ENCODE peak calls at places on chromosomes 7 and 10, in ten cellular contexts. One of them, this sample, is unnamed.

GRCh38 chr7:26265061-26265460 is 26.6 kb upstream of the SNX10 start:
- DNase-seq in fibroblast of lung: no peak
- DNase-seq in OCI-LY7: no peak
- DNase-seq in nephron progenitor cell: no peak
- DNase-seq in WTC11: no peak
- DNase-seq in A549: no peak
- DNase-seq in ovary: no peak
- DNase-seq in AG09309: no peak
- DNase-seq in GM23338: no peak
- DNase-seq in GM10248: no peak
- DNase-seq in this sample: no peak

GRCh38 chr10:66837990-66838389 is 87.8 kb upstream of the LRRTM3 start:
- DNase-seq in fibroblast of lung: peak; percentile 93
- DNase-seq in OCI-LY7: no peak
- DNase-seq in nephron progenitor cell: no peak
- DNase-seq in WTC11: no peak
- DNase-seq in A549: no peak
- DNase-seq in ovary: no peak
- DNase-seq in AG09309: no peak
- DNase-seq in GM23338: no peak
- DNase-seq in GM10248: no peak
- DNase-seq in this sample: no peak

GRCh38 chr7:20172736-20173334 is 44.3 kb downstream of the MACC1 start:
- DNase-seq in fibroblast of lung: peak; percentile 57
- DNase-seq in OCI-LY7: peak; percentile 54
- DNase-seq in nephron progenitor cell: peak; percentile 63
- DNase-seq in WTC11: peak; percentile 84
- DNase-seq in A549: peak; percentile 61
- DNase-seq in ovary: peak; percentile 75
- DNase-seq in AG09309: no peak
- DNase-seq in GM23338: peak; percentile 93
- DNase-seq in GM10248: peak; percentile 37
- DNase-seq in this sample: peak; percentile 63

GRCh38 chr10:93277360-93277759 is 203.7 kb downstream of the CYP26A1 start:
- DNase-seq in fibroblast of lung: no peak
- DNase-seq in OCI-LY7: no peak
- DNase-seq in nephron progenitor cell: no peak
- DNase-seq in WTC11: no peak
- DNase-seq in A549: no peak
- DNase-seq in ovary: no peak
- DNase-seq in AG09309: no peak
- DNase-seq in GM23338: no peak
- DNase-seq in GM10248: no peak
- DNase-seq in this sample: no peak

GRCh38 chr10:77084431-77085144 is 553.0 kb downstream of the KCNMA1 start:
- DNase-seq in fibroblast of lung: no peak
- DNase-seq in OCI-LY7: no peak
- DNase-seq in nephron progenitor cell: no peak
- DNase-seq in WTC11: no peak
- DNase-seq in A549: no peak
- DNase-seq in ovary: peak; percentile 46
- DNase-seq in AG09309: no peak
- DNase-seq in GM23338: no peak
- DNase-seq in GM10248: no peak
- DNase-seq in this sample: no peak

GRCh38 chr7:143372070-143372469 is 9.1 kb upstream of the ZYX start:
- DNase-seq in fibroblast of lung: no peak
- DNase-seq in OCI-LY7: peak; percentile 7
- DNase-seq in nephron progenitor cell: no peak
- DNase-seq in WTC11: no peak
- DNase-seq in A549: no peak
- DNase-seq in ovary: no peak
- DNase-seq in AG09309: no peak
- DNase-seq in GM23338: no peak
- DNase-seq in GM10248: no peak
- DNase-seq in this sample: peak; percentile 92

GRCh38 chr10:66176772-66177171 is 749.1 kb upstream of the LRRTM3 start:
- DNase-seq in fibroblast of lung: peak; percentile 6
- DNase-seq in OCI-LY7: no peak
- DNase-seq in nephron progenitor cell: no peak
- DNase-seq in WTC11: no peak
- DNase-seq in A549: no peak
- DNase-seq in ovary: no peak
- DNase-seq in AG09309: no peak
- DNase-seq in GM23338: no peak
- DNase-seq in GM10248: no peak
- DNase-seq in this sample: no peak

GRCh38 chr10:79147796-79148451 is 79.2 kb downstream of the ZMIZ1 start:
- DNase-seq in fibroblast of lung: no peak
- DNase-seq in OCI-LY7: peak; percentile 19
- DNase-seq in nephron progenitor cell: no peak
- DNase-seq in WTC11: no peak
- DNase-seq in A549: no peak
- DNase-seq in ovary: no peak
- DNase-seq in AG09309: no peak
- DNase-seq in GM23338: no peak
- DNase-seq in GM10248: no peak
- DNase-seq in this sample: no peak

GRCh38 chr7:19989906-19990305 is 216.5 kb upstream of the TMEM196 start:
- DNase-seq in fibroblast of lung: no peak
- DNase-seq in OCI-LY7: no peak
- DNase-seq in nephron progenitor cell: no peak
- DNase-seq in WTC11: no peak
- DNase-seq in A549: no peak
- DNase-seq in ovary: no peak
- DNase-seq in AG09309: no peak
- DNase-seq in GM23338: no peak
- DNase-seq in GM10248: no peak
- DNase-seq in this sample: no peak

GRCh38 chr7:38195804-38196595 is 18.0 kb downstream of the STARD3NL start:
- DNase-seq in fibroblast of lung: peak; percentile 68
- DNase-seq in OCI-LY7: no peak
- DNase-seq in nephron progenitor cell: no peak
- DNase-seq in WTC11: no peak
- DNase-seq in A549: no peak
- DNase-seq in ovary: no peak
- DNase-seq in AG09309: no peak
- DNase-seq in GM23338: no peak
- DNase-seq in GM10248: no peak
- DNase-seq in this sample: no peak

GRCh38 chr7:111760043-111760442 is 197.8 kb upstream of the IMMP2L start:
- DNase-seq in fibroblast of lung: no peak
- DNase-seq in OCI-LY7: no peak
- DNase-seq in nephron progenitor cell: no peak
- DNase-seq in WTC11: no peak
- DNase-seq in A549: no peak
- DNase-seq in ovary: no peak
- DNase-seq in AG09309: no peak
- DNase-seq in GM23338: no peak
- DNase-seq in GM10248: no peak
- DNase-seq in this sample: no peak

GRCh38 chr7:121459148-121459547 is 63.0 kb upstream of the FAM3C start:
- DNase-seq in fibroblast of lung: no peak
- DNase-seq in OCI-LY7: no peak
- DNase-seq in nephron progenitor cell: no peak
- DNase-seq in WTC11: no peak
- DNase-seq in A549: no peak
- DNase-seq in ovary: no peak
- DNase-seq in AG09309: no peak
- DNase-seq in GM23338: no peak
- DNase-seq in GM10248: no peak
- DNase-seq in this sample: no peak

GRCh38 chr7:12706900-12707536 is 19.6 kb downstream of the ARL4A start:
- DNase-seq in fibroblast of lung: peak; percentile 83
- DNase-seq in OCI-LY7: no peak
- DNase-seq in nephron progenitor cell: no peak
- DNase-seq in WTC11: no peak
- DNase-seq in A549: no peak
- DNase-seq in ovary: no peak
- DNase-seq in AG09309: no peak
- DNase-seq in GM23338: no peak
- DNase-seq in GM10248: no peak
- DNase-seq in this sample: no peak

GRCh38 chr7:107860981-107861652 is 29.9 kb upstream of the DLD start:
- DNase-seq in fibroblast of lung: peak; percentile 42
- DNase-seq in OCI-LY7: no peak
- DNase-seq in nephron progenitor cell: no peak
- DNase-seq in WTC11: no peak
- DNase-seq in A549: no peak
- DNase-seq in ovary: no peak
- DNase-seq in AG09309: peak; percentile 54
- DNase-seq in GM23338: no peak
- DNase-seq in GM10248: no peak
- DNase-seq in this sample: peak; percentile 68

GRCh38 chr10:59580257-59580863 is 129.3 kb downstream of the SLC16A9 start:
- DNase-seq in fibroblast of lung: peak; percentile 52
- DNase-seq in OCI-LY7: no peak
- DNase-seq in nephron progenitor cell: no peak
- DNase-seq in WTC11: no peak
- DNase-seq in A549: peak; percentile 15
- DNase-seq in ovary: no peak
- DNase-seq in AG09309: peak; percentile 11
- DNase-seq in GM23338: peak; percentile 60
- DNase-seq in GM10248: no peak
- DNase-seq in this sample: no peak

GRCh38 chr7:2609001-2609411 is 22.8 kb upstream of the TTYH3 start:
- DNase-seq in fibroblast of lung: no peak
- DNase-seq in OCI-LY7: peak; percentile 48
- DNase-seq in nephron progenitor cell: no peak
- DNase-seq in WTC11: peak; percentile 73
- DNase-seq in A549: peak; percentile 59
- DNase-seq in ovary: no peak
- DNase-seq in AG09309: no peak
- DNase-seq in GM23338: peak; percentile 93
- DNase-seq in GM10248: peak; percentile 74
- DNase-seq in this sample: peak; percentile 40
- TF ChIP-seq CTCF in fibroblast of lung: peak; percentile 31
- TF ChIP-seq CTCF in OCI-LY7: peak; percentile 72
- TF ChIP-seq CTCF in nephron progenitor cell: peak; percentile 17
- TF ChIP-seq CTCF in WTC11: no peak
- TF ChIP-seq CTCF in A549: peak; percentile 24
- TF ChIP-seq CTCF in ovary: no peak
- TF ChIP-seq CTCF in AG09309: peak; percentile 48
- TF ChIP-seq CTCF in GM23338: peak; percentile 63
- TF ChIP-seq CTCF in GM10248: peak; percentile 52
- TF ChIP-seq CTCF in this sample: no peak

DNA sequence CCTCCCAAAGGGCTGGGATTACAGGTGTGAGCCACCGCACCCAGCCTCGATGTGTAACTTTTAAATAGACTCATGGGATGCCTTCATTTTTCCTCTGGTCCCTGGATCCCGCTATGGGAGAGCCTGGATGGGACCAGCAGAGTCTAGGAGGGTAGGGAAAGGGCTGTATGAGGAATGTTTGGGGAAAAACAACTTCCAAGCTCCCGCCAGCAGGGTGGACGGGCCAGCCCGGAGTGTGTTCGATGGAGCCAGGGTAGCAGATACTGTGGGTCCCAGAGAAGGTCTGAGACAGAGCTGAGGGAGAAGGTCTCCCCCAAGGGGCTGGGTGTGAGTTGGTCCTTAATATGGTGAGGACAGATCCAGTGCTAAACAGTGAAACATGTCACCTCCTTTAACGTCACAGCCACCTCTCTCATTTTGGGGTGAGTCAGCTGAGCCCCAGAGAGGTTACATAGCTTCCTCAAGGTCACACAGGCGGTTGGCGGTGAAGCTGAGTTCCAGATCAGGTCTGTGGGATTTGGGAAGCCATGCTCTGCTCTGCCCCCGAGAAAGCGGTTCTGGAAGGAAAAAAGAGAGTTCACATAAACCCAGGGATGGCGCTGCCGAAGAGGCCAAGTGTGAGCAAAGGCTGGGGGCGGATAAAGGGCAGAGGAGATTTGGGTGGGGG is 66.4 kb downstream of the MYL10 start:
- DNase-seq in fibroblast of lung: no peak
- DNase-seq in OCI-LY7: no peak
- DNase-seq in nephron progenitor cell: no peak
- DNase-seq in WTC11: no peak
- DNase-seq in A549: no peak
- DNase-seq in ovary: no peak
- DNase-seq in AG09309: no peak
- DNase-seq in GM23338: peak; percentile 45
- DNase-seq in GM10248: peak; percentile 7
- DNase-seq in this sample: no peak
- TF ChIP-seq CTCF in fibroblast of lung: no peak
- TF ChIP-seq CTCF in OCI-LY7: no peak
- TF ChIP-seq CTCF in nephron progenitor cell: no peak
- TF ChIP-seq CTCF in WTC11: no peak
- TF ChIP-seq CTCF in A549: no peak
- TF ChIP-seq CTCF in ovary: no peak
- TF ChIP-seq CTCF in AG09309: no peak
- TF ChIP-seq CTCF in GM23338: no peak
- TF ChIP-seq CTCF in GM10248: no peak
- TF ChIP-seq CTCF in this sample: no peak

DNA sequence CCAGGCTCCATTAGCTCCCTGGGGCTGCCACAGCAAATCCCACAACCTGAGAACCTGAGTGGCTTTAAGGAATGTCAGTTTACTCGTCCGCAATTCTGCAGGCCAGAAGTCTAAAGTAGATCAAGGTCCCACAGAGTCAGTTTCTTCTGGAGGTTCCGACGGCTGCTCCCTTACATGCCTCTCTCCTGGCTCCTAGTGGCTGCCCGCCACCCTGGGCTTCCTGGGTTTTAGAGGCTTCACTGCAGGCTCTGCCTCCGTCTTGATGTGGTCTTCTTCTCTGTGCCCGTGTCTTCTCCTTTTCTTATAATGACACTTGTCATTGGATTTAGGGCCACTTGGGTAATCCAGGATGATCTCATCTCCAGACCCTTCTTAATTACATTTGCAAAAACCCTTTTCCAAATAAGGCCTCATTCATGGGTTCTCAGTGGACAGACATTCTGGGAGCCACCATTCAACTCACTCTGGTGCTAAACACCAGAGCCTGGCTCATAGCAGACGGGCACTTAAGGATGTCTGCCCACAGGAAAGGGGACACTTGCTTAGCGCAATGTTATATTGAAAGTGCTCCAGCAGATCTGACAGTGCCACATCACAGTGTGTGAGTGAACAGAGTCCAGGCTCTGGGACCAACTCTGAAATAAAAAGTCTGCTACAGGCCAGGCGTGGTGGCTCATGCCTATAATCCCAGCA is 77.6 kb downstream of the VWC2 start:
- DNase-seq in fibroblast of lung: no peak
- DNase-seq in OCI-LY7: no peak
- DNase-seq in nephron progenitor cell: no peak
- DNase-seq in WTC11: peak; percentile 17
- DNase-seq in A549: no peak
- DNase-seq in ovary: no peak
- DNase-seq in AG09309: no peak
- DNase-seq in GM23338: peak; percentile 41
- DNase-seq in GM10248: no peak
- DNase-seq in this sample: no peak
- TF ChIP-seq CTCF in fibroblast of lung: no peak
- TF ChIP-seq CTCF in OCI-LY7: peak; percentile 28
- TF ChIP-seq CTCF in nephron progenitor cell: no peak
- TF ChIP-seq CTCF in WTC11: no peak
- TF ChIP-seq CTCF in A549: no peak
- TF ChIP-seq CTCF in ovary: no peak
- TF ChIP-seq CTCF in AG09309: peak; percentile 3
- TF ChIP-seq CTCF in GM23338: peak; percentile 41
- TF ChIP-seq CTCF in GM10248: no peak
- TF ChIP-seq CTCF in this sample: no peak

DNA sequence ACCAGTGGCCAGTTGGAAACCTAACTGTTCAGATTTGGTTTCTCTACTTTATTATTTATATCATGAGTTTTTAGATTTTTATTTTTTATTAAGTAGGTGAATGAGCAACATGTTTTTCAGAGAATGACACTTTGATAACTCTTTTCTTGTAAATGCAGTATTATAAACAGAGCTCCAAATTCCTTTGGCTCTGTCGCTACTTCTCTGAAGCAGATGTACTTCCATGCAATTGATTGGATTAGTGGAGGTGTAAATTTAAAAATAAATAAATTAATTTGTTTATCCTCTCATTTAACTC is 34.3 kb upstream of the ICA1 start:
- DNase-seq in fibroblast of lung: no peak
- DNase-seq in OCI-LY7: no peak
- DNase-seq in nephron progenitor cell: no peak
- DNase-seq in WTC11: no peak
- DNase-seq in A549: no peak
- DNase-seq in ovary: no peak
- DNase-seq in AG09309: no peak
- DNase-seq in GM23338: no peak
- DNase-seq in GM10248: no peak
- DNase-seq in this sample: no peak
- TF ChIP-seq CTCF in fibroblast of lung: no peak
- TF ChIP-seq CTCF in OCI-LY7: peak; percentile 4
- TF ChIP-seq CTCF in nephron progenitor cell: no peak
- TF ChIP-seq CTCF in WTC11: no peak
- TF ChIP-seq CTCF in A549: no peak
- TF ChIP-seq CTCF in ovary: no peak
- TF ChIP-seq CTCF in AG09309: no peak
- TF ChIP-seq CTCF in GM23338: no peak
- TF ChIP-seq CTCF in GM10248: no peak
- TF ChIP-seq CTCF in this sample: peak; percentile 1

This sample was measured in mucosa of descending colon.